ENCODE peak calls at places on chromosomes 5 and 9, in eight cellular contexts. R is suprapubic skin, I is body of pancreas, K is uterus, V is ovary, L is testis, D is spleen, T is breast epithelium. C is an unnamed sample.

GRCh38 chr9:129185991-129186390 is 7.9 kb upstream of the IER5L start:
- DNase-seq in V (no peak), D (no peak), L (no peak), K (no peak), R (no peak), I (no peak), T (no peak), C (no peak)

GRCh38 chr9:6007770-6008168 is 7.7 kb downstream of the RANBP6 start:
- DNase-seq in T (peak; percentile 73), R (peak; percentile 85), D (peak; percentile 96), V (peak; percentile 90), L (peak; percentile 90), K (peak; percentile 82), I (peak; percentile 83), C (peak; percentile 80)

GRCh38 chr5:132000677-132001453 is 10.6 kb downstream of the ACSL6 start:
- DNase-seq in I (no peak), D (peak; percentile 69), T (no peak), V (no peak), K (no peak), R (no peak), L (no peak), C (no peak)

GRCh38 chr9:109968702-109969450 is 188.9 kb downstream of the PALM2AKAP2 start:
- DNase-seq in T (no peak), I (no peak), R (no peak), D (no peak), V (no peak), L (peak; percentile 17), K (peak; percentile 20), C (no peak)

GRCh38 chr5:125323613-125324012 is 577.2 kb upstream of the ZNF608 start:
- DNase-seq in R (no peak), K (no peak), V (no peak), I (no peak), D (no peak), T (no peak), L (no peak), C (no peak)

GRCh38 chr9:109190151-109190550 is 23.1 kb upstream of the FRRS1L start:
- DNase-seq in K (no peak), R (no peak), I (no peak), V (no peak), T (no peak), D (no peak), L (no peak), C (no peak)

GRCh38 chr9:86126998-86127972 is 27.9 kb upstream of the GOLM1 start:
- DNase-seq in D (no peak), R (no peak), I (peak; percentile 95), K (no peak), L (peak; percentile 15), T (peak; percentile 90), V (peak; percentile 29), C (no peak)

GRCh38 chr9:105403552-105404246 is 44.1 kb upstream of the FSD1L start:
- DNase-seq in D (no peak), T (no peak), V (no peak), R (no peak), I (no peak), K (no peak), L (no peak), C (no peak)

GRCh38 chr5:32312194-32312681 is 501 bp downstream of the MTMR12 start:
- DNase-seq in V (peak; percentile 85), L (peak; percentile 81), R (no peak), K (peak; percentile 67), I (peak; percentile 75), T (peak; percentile 32), D (peak; percentile 94), C (peak; percentile 75)

DNA sequence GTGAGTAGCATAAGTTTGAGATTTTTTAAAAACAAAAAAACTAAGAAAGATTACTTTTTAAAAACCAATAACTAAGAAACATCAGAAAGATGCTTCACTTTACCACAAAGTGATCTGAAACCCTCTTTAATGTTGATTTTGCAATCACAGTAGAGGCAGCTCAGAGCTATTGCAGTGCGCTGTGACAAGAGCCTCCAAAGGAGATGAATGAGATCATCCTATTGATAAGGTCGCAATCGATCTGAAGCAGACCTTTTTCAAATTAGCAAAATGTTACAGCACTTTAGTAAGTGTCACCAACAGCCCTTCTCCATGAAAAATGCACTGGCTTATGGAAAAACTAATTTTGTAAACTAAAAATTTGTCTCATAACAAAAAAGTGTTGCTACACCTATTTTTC is 284.6 kb upstream of the EFNA5 start:
- DNase-seq in T (no peak), R (no peak), V (no peak), I (no peak), K (no peak), L (no peak), D (no peak), C (no peak)
- TF ChIP-seq CTCF in T (no peak), R (no peak), V (no peak), I (no peak), K (no peak), L (no peak), D (no peak), C (no peak)

DNA sequence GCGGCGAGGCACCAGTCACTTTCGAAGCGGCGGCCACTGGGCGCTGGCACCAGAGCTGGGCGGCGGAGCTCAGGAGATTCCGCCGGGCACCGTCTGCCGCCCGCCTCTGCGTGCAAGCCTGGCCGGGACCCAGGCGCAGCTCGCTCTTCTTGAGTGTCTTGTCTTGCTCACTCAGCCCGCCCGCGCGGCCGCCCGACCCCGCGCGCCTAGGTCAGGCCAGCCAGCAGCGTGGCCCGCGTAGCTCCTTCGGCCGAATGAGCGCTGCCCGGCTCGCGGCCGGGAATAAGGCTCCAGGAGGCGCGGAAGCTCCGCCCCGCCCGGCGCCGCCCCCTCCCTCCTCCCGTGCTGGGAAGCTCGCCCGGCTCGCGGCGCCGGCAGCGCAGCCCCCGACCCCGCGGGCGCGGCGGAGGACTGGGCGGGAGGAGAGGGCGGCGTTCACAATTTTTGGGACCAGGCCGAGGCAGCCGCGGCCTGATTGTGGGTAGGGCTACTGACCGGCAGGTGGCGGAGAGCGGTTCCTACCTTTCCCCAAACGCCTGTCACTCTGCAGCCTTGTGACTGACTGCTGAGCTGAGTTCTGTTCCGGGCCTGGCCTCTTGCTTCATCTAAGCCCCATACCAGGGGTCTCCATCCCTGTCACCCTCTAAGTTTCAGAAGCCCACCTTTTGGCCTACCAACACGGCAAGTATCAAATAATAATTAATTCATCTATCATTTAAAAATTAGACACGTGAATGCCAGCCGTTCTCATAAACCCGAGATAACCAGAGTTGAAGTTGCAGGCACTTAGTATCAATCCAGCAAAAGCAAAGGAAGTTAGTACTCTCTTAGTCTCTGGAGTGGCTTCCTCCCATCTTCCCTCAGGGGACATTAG is at the start of gene HBEGF:
- DNase-seq in V (peak; percentile 88), L (peak; percentile 90), I (peak; percentile 88), D (peak; percentile 92), R (peak; percentile 83), K (peak; percentile 80), T (peak; percentile 62), C (peak; percentile 98)
- TF ChIP-seq POLR2A in V (peak; percentile 82), L (peak; percentile 73), I (peak; percentile 91), D (no peak), R (peak; percentile 81), K (peak; percentile 95), T (no peak), C (peak; percentile 91)

GRCh38 chr9:89457376-89457855 is 40.5 kb downstream of the SEMA4D start:
- DNase-seq in K (no peak), T (no peak), L (no peak), R (no peak), I (no peak), D (peak; percentile 52), V (no peak), C (no peak)
- H3K4me1 ChIP-seq in K (no peaks in the 10 kb centered on the region), T (no peaks in the 10 kb centered on the region), L (peaks cover 4% of the 10 kb centered on the region), R (peaks cover 4% of the 10 kb centered on the region), I (no peaks in the 10 kb centered on the region), D (peaks cover 14% of the 10 kb centered on the region), V (no peaks in the 10 kb centered on the region), C (peaks cover 6% of the 10 kb centered on the region)

GRCh38 chr5:108481355-108481931 is 99.5 kb upstream of the FBXL17 start:
- DNase-seq in K (no peak), V (no peak), T (no peak), R (no peak), D (no peak), L (no peak), I (no peak), C (no peak)
- TF ChIP-seq CTCF in K (no peak), V (no peak), T (no peak), R (no peak), D (no peak), L (no peak), I (no peak), C (peak; percentile 9)

GRCh38 chr5:180804129-180804601 is 1.6 kb upstream of the MGAT1 start:
- DNase-seq in V (no peak), L (peak; percentile 15), R (peak; percentile 78), D (peak; percentile 89), T (no peak), K (no peak), I (no peak), C (peak; percentile 68)

GRCh38 chr5:180801596-180802324 is 846 bp downstream of the MGAT1 start:
- DNase-seq in T (peak; percentile 28), I (no peak), R (no peak), V (no peak), D (peak; percentile 85), K (no peak), L (no peak), C (no peak)

GRCh38 chr5:180802325-180803180 is at the start of gene MGAT1:
- DNase-seq in T (peak; percentile 84), K (peak; percentile 91), D (peak; percentile 97), I (peak; percentile 85), V (peak; percentile 90), R (peak; percentile 97), L (peak; percentile 89), C (peak; percentile 93)

GRCh38 chr5:180806351-180807011 is 3.9 kb upstream of the MGAT1 start:
- DNase-seq in R (peak; percentile 72), D (no peak), V (peak; percentile 21), T (no peak), I (no peak), K (no peak), L (peak; percentile 22), C (peak; percentile 49)

DNA sequence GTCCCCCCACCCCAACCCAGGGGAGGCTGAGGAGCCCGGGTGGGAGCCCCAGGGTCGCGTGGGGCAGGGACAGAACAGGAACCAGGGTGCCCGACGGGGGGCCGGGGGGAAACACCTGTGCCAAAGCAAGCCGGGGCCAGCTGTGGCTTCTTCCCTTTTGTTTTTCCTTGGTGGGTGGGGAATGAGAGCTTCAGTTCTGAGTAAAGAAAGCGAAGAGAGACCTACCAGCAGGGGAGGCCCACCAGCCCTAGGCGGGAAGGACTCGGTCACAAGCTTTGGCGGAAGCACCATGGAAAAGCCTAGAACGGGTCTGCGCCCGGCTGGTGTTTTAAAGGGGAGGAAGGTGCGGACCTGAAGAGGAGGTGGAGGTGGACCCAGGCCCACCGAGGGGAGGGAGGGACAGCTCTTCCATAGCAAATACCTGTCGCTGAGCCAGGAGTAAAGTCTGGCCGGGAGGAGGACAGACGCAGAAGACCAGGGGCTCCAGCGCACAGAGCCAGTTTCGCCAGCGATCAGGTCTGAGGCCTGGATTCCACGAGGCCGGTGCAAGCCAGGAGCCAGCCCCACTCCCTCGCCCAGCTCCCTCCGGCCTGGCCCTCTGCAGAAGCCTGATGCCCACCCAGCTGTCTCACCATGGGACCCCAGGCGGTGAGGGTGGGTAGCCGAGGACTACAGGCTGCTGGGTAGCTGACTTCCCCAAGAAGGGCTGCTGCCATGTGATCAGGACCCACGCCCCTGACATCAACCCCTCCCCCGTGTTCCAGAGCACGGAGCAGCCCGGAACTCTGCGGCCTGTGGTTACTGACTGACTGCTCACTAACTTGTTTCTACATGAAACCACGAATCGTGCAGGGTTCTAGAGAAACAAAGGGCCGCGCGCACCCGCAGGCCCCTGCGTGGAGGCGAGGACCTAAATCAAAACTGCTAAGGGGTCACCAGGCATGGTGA is 849 bp upstream of the MGAT1 start:
- DNase-seq in R (peak; percentile 87), I (no peak), T (peak; percentile 65), K (peak; percentile 45), L (peak; percentile 80), V (peak; percentile 62), D (peak; percentile 98), C (peak; percentile 93)
- TF ChIP-seq POLR2A in R (peak; percentile 54), I (no peak), T (peak; percentile 26), K (no peak), L (no peak), V (no peak), D (no peak), C (peak; percentile 54)

C was measured in upper lobe of left lung.